ENCODE peak calls at places on chromosomes 6 and 20, in nine cellular contexts. B is stimulated activated CD4-positive, alpha-beta T cell treated with anti-CD3 and anti-CD28 coated beads, Interleukin-15, amount 100 ng/mL, for 1 hour; A is fibroblast of lung; C is choroid plexus epithelial cell; U is heart left ventricle; W is fibroblast of mammary gland; G is neural crest cell; H is retina; J is cerebellar cortex. K is an unnamed sample.
A peak's percentile ranks its signal among the peaks of the same experiment; 100 is the strongest.

GRCh38 chr20:49457444-49457843 is 25.0 kb downstream of the KCNB1 start:
- DNase-seq in B (no peak), A (no peak), C (no peak), U (no peak), W (no peak), G (no peak), H (no peak), J (no peak), K (no peak)

GRCh38 chr6:34240329-34241248 is 3.9 kb downstream of the HMGA1 start:
- DNase-seq in B (no peak), A (no peak), C (no peak), U (peak; percentile 32), W (no peak), G (no peak), H (no peak), J (no peak), K (no peak)

GRCh38 chr6:45895569-45895968 is 120.1 kb downstream of the CLIC5 start:
- DNase-seq in B (no peak), A (no peak), C (no peak), U (no peak), W (no peak), G (no peak), H (no peak), J (no peak), K (no peak)

GRCh38 chr6:135324531-135324930 is 143.4 kb downstream of the MYB start:
- DNase-seq in B (no peak), A (no peak), C (no peak), U (no peak), W (no peak), G (no peak), H (no peak), J (no peak), K (no peak)

GRCh38 chr6:89161326-89162046 is 15.6 kb downstream of the PM20D2 start:
- DNase-seq in B (no peak), A (peak; percentile 87), C (no peak), U (no peak), W (peak; percentile 61), G (no peak), H (no peak), J (no peak), K (no peak)

GRCh38 chr20:62776692-62777527 is 19.4 kb upstream of the MRGBP start:
- DNase-seq in B (peak; percentile 30), A (no peak), C (no peak), U (no peak), W (no peak), G (no peak), H (no peak), J (peak; percentile 30), K (no peak)

GRCh38 chr20:36017034-36017951 is 48.9 kb downstream of the CNBD2 start:
- DNase-seq in B (no peak), A (peak; percentile 59), C (peak; percentile 85), U (no peak), W (peak; percentile 36), G (no peak), H (peak; percentile 25), J (no peak), K (peak; percentile 69)

GRCh38 chr6:54805077-54805476 is 41.5 kb upstream of the FAM83B start:
- DNase-seq in B (no peak), A (no peak), C (peak; percentile 56), U (no peak), W (no peak), G (no peak), H (peak; percentile 6), J (no peak), K (peak; percentile 42)

GRCh38 chr20:44714701-44715494 is at the start of gene CCN5:
- DNase-seq in B (no peak), A (peak; percentile 92), C (peak; percentile 88), U (peak; percentile 92), W (peak; percentile 85), G (no peak), H (no peak), J (no peak), K (peak; percentile 86)

GRCh38 chr6:63391203-63391970 is 71.6 kb upstream of the LGSN start:
- DNase-seq in B (no peak), A (no peak), C (no peak), U (no peak), W (no peak), G (no peak), H (no peak), J (no peak), K (no peak)

GRCh38 chr6:21594427-21595264 is 1.1 kb downstream of the SOX4 start:
- DNase-seq in B (no peak), A (peak; percentile 69), C (peak; percentile 83), U (peak; percentile 85), W (peak; percentile 66), G (peak; percentile 26), H (peak; percentile 78), J (peak; percentile 67), K (peak; percentile 69)

GRCh38 chr6:146543940-146544661 is 468 bp downstream of the RAB32 start:
- DNase-seq in B (no peak), A (peak; percentile 48), C (peak; percentile 53), U (peak; percentile 78), W (peak; percentile 49), G (peak; percentile 32), H (peak; percentile 90), J (peak; percentile 39), K (peak; percentile 51)

GRCh38 chr6:98323605-98324004 is 510.8 kb upstream of the POU3F2 start:
- DNase-seq in B (no peak), A (no peak), C (no peak), U (no peak), W (no peak), G (no peak), H (no peak), J (no peak), K (no peak)

GRCh38 chr6:143204045-143204444 is 143.4 kb downstream of the AIG1 start:
- DNase-seq in B (no peak), A (no peak), C (no peak), U (no peak), W (no peak), G (no peak), H (no peak), J (no peak), K (no peak)

GRCh38 chr20:34045294-34045693 is 51.6 kb downstream of the RALY start:
- DNase-seq in B (no peak), A (peak; percentile 29), C (peak; percentile 50), U (no peak), W (peak; percentile 42), G (no peak), H (no peak), J (peak; percentile 64), K (peak; percentile 44)

GRCh38 chr6:108437821-108438220 is 122.9 kb upstream of the FOXO3 start:
- DNase-seq in B (no peak), A (no peak), C (no peak), U (no peak), W (peak; percentile 8), G (no peak), H (no peak), J (no peak), K (no peak)

GRCh38 chr6:108651781-108652227 is 91.1 kb downstream of the FOXO3 start:
- DNase-seq in B (no peak), A (peak; percentile 86), C (peak; percentile 85), U (no peak), W (peak; percentile 91), G (no peak), H (no peak), J (no peak), K (peak; percentile 86)

GRCh38 chr20:37911838-37912273 is 8.9 kb downstream of the VSTM2L start:
- DNase-seq in B (no peak), A (no peak), C (peak; percentile 62), U (no peak), W (peak; percentile 47), G (peak; percentile 39), H (peak; percentile 58), J (peak; percentile 74), K (peak; percentile 49)

GRCh38 chr6:75602164-75602896 is 650 bp downstream of the SENP6 start:
- DNase-seq in B (peak; percentile 37), A (peak; percentile 68), C (peak; percentile 60), U (peak; percentile 79), W (peak; percentile 31), G (peak; percentile 39), H (peak; percentile 95), J (peak; percentile 45), K (peak; percentile 66)

GRCh38 chr6:62652692-62653328 is 366.8 kb upstream of the KHDRBS2 start:
- DNase-seq in B (no peak), A (peak; percentile 26), C (peak; percentile 51), U (no peak), W (peak; percentile 36), G (no peak), H (no peak), J (no peak), K (peak; percentile 22)

GRCh38 chr20:13231031-13231752 is 10.1 kb downstream of the ISM1 start:
- DNase-seq in B (no peak), A (no peak), C (no peak), U (no peak), W (peak; percentile 67), G (no peak), H (no peak), J (no peak), K (peak; percentile 14)

GRCh38 chr6:158057213-158057987 is 75.7 kb downstream of the SYNJ2 start:
- DNase-seq in B (no peak), A (peak; percentile 89), C (peak; percentile 84), U (peak; percentile 61), W (peak; percentile 98), G (no peak), H (no peak), J (no peak), K (peak; percentile 76)

GRCh38 chr6:11785449-11785951 is 6.9 kb upstream of the ADTRP start:
- DNase-seq in B (no peak), A (no peak), C (no peak), U (no peak), W (no peak), G (no peak), H (no peak), J (no peak), K (peak; percentile 61)

GRCh38 chr20:10562929-10563328 is 110.9 kb downstream of the JAG1 start:
- DNase-seq in B (no peak), A (no peak), C (no peak), U (no peak), W (no peak), G (no peak), H (no peak), J (no peak), K (no peak)

GRCh38 chr6:130143709-130144108 is 79.0 kb downstream of the SAMD3 start:
- DNase-seq in B (no peak), A (no peak), C (peak; percentile 55), U (no peak), W (peak; percentile 47), G (no peak), H (no peak), J (no peak), K (no peak)

GRCh38 chr6:30781697-30782424 is 37.5 kb upstream of the IER3 start:
- DNase-seq in B (no peak), A (peak; percentile 99), C (peak; percentile 100), U (peak; percentile 97), W (peak; percentile 98), G (no peak), H (peak; percentile 8), J (peak; percentile 92), K (peak; percentile 100)

GRCh38 chr6:10355115-10355702 is 59.7 kb downstream of the TFAP2A start:
- DNase-seq in B (no peak), A (no peak), C (no peak), U (no peak), W (no peak), G (no peak), H (no peak), J (no peak), K (no peak)

GRCh38 chr6:108555399-108556052 is 5.2 kb upstream of the FOXO3 start:
- DNase-seq in B (no peak), A (no peak), C (no peak), U (no peak), W (no peak), G (no peak), H (no peak), J (no peak), K (no peak)

GRCh38 chr6:1542335-1542734 is 67.4 kb upstream of the FOXC1 start:
- DNase-seq in B (no peak), A (no peak), C (no peak), U (no peak), W (no peak), G (no peak), H (no peak), J (no peak), K (no peak)

GRCh38 chr6:19336579-19336978 is 500.6 kb upstream of the ID4 start:
- DNase-seq in B (no peak), A (no peak), C (no peak), U (no peak), W (no peak), G (no peak), H (no peak), J (no peak), K (no peak)

K was measured in fibroblast of villous mesenchyme.